ENCODE peak calls at places on chromosomes 4 and X, in ten cellular contexts. One of them, this sample, is unnamed.

GRCh38 chrX:124518888-124519287 is 172.5 kb downstream of the SH2D1A start:
- DNase-seq in K562: no peak
- DNase-seq in ovary: no peak
- DNase-seq in upper lobe of left lung: no peak
- DNase-seq in A549: no peak
- DNase-seq in stomach: no peak
- DNase-seq in SK-N-SH: no peak
- DNase-seq in H1: no peak
- DNase-seq in HepG2: no peak
- DNase-seq in transverse colon: no peak
- DNase-seq in this sample: no peak

GRCh38 chr4:28369504-28369903 is 1508.9 kb downstream of the STIM2 start:
- DNase-seq in K562: no peak
- DNase-seq in ovary: no peak
- DNase-seq in upper lobe of left lung: no peak
- DNase-seq in A549: no peak
- DNase-seq in stomach: no peak
- DNase-seq in SK-N-SH: no peak
- DNase-seq in H1: no peak
- DNase-seq in HepG2: no peak
- DNase-seq in transverse colon: no peak
- DNase-seq in this sample: no peak

GRCh38 chr4:147749811-147750321 is 18.0 kb downstream of the ARHGAP10 start:
- DNase-seq in K562: no peak
- DNase-seq in ovary: no peak
- DNase-seq in upper lobe of left lung: no peak
- DNase-seq in A549: no peak
- DNase-seq in stomach: no peak
- DNase-seq in SK-N-SH: no peak
- DNase-seq in H1: no peak
- DNase-seq in HepG2: no peak
- DNase-seq in transverse colon: no peak
- DNase-seq in this sample: no peak

GRCh38 chrX:124289443-124289842 is 43.0 kb upstream of the TEX13D start:
- DNase-seq in K562: no peak
- DNase-seq in ovary: no peak
- DNase-seq in upper lobe of left lung: no peak
- DNase-seq in A549: no peak
- DNase-seq in stomach: no peak
- DNase-seq in SK-N-SH: no peak
- DNase-seq in H1: no peak
- DNase-seq in HepG2: no peak
- DNase-seq in transverse colon: no peak
- DNase-seq in this sample: no peak

GRCh38 chrX:128543114-128543513 is 490.9 kb upstream of the ACTRT1 start:
- DNase-seq in K562: no peak
- DNase-seq in ovary: no peak
- DNase-seq in upper lobe of left lung: no peak
- DNase-seq in A549: no peak
- DNase-seq in stomach: no peak
- DNase-seq in SK-N-SH: no peak
- DNase-seq in H1: no peak
- DNase-seq in HepG2: no peak
- DNase-seq in transverse colon: no peak
- DNase-seq in this sample: no peak

GRCh38 chr4:184950926-184951325 is 67.4 kb upstream of the HELT start:
- DNase-seq in K562: no peak
- DNase-seq in ovary: no peak
- DNase-seq in upper lobe of left lung: no peak
- DNase-seq in A549: no peak
- DNase-seq in stomach: no peak
- DNase-seq in SK-N-SH: no peak
- DNase-seq in H1: no peak
- DNase-seq in HepG2: no peak
- DNase-seq in transverse colon: no peak
- DNase-seq in this sample: no peak

GRCh38 chr4:153931804-153932203 is 142.9 kb upstream of the SFRP2 start:
- DNase-seq in K562: no peak
- DNase-seq in ovary: no peak
- DNase-seq in upper lobe of left lung: no peak
- DNase-seq in A549: no peak
- DNase-seq in stomach: no peak
- DNase-seq in SK-N-SH: no peak
- DNase-seq in H1: no peak
- DNase-seq in HepG2: no peak
- DNase-seq in transverse colon: no peak
- DNase-seq in this sample: no peak

GRCh38 chr4:14410469-14410868 is 591.8 kb upstream of the CPEB2 start:
- DNase-seq in K562: no peak
- DNase-seq in ovary: no peak
- DNase-seq in upper lobe of left lung: no peak
- DNase-seq in A549: peak; percentile 9
- DNase-seq in stomach: no peak
- DNase-seq in SK-N-SH: no peak
- DNase-seq in H1: no peak
- DNase-seq in HepG2: no peak
- DNase-seq in transverse colon: no peak
- DNase-seq in this sample: no peak

GRCh38 chr4:128716325-128716724 is 93.2 kb upstream of the JADE1 start:
- DNase-seq in K562: no peak
- DNase-seq in ovary: no peak
- DNase-seq in upper lobe of left lung: no peak
- DNase-seq in A549: no peak
- DNase-seq in stomach: no peak
- DNase-seq in SK-N-SH: no peak
- DNase-seq in H1: no peak
- DNase-seq in HepG2: no peak
- DNase-seq in transverse colon: no peak
- DNase-seq in this sample: no peak

GRCh38 chr4:5887011-5887360 is 5.9 kb downstream of the CRMP1 start:
- DNase-seq in K562: no peak
- DNase-seq in ovary: no peak
- DNase-seq in upper lobe of left lung: no peak
- DNase-seq in A549: no peak
- DNase-seq in stomach: no peak
- DNase-seq in SK-N-SH: no peak
- DNase-seq in H1: no peak
- DNase-seq in HepG2: no peak
- DNase-seq in transverse colon: no peak
- DNase-seq in this sample: no peak

GRCh38 chr4:5888706-5889696 is 3.9 kb downstream of the CRMP1 start:
- DNase-seq in K562: no peak
- DNase-seq in ovary: no peak
- DNase-seq in upper lobe of left lung: no peak
- DNase-seq in A549: no peak
- DNase-seq in stomach: no peak
- DNase-seq in SK-N-SH: no peak
- DNase-seq in H1: no peak
- DNase-seq in HepG2: no peak
- DNase-seq in transverse colon: no peak
- DNase-seq in this sample: no peak

GRCh38 chr4:5890063-5890727 is 2.7 kb downstream of the CRMP1 start:
- DNase-seq in K562: no peak
- DNase-seq in ovary: no peak
- DNase-seq in upper lobe of left lung: no peak
- DNase-seq in A549: peak; percentile 11
- DNase-seq in stomach: no peak
- DNase-seq in SK-N-SH: peak; percentile 89
- DNase-seq in H1: peak; percentile 87
- DNase-seq in HepG2: no peak
- DNase-seq in transverse colon: no peak
- DNase-seq in this sample: no peak

GRCh38 chr4:5887361-5888221 is 5.3 kb downstream of the CRMP1 start:
- DNase-seq in K562: peak; percentile 17
- DNase-seq in ovary: no peak
- DNase-seq in upper lobe of left lung: no peak
- DNase-seq in A549: no peak
- DNase-seq in stomach: no peak
- DNase-seq in SK-N-SH: peak; percentile 84
- DNase-seq in H1: no peak
- DNase-seq in HepG2: no peak
- DNase-seq in transverse colon: no peak
- DNase-seq in this sample: no peak

GRCh38 chr4:5888222-5888701 is 4.6 kb downstream of the CRMP1 start:
- DNase-seq in K562: peak; percentile 17
- DNase-seq in ovary: no peak
- DNase-seq in upper lobe of left lung: no peak
- DNase-seq in A549: no peak
- DNase-seq in stomach: no peak
- DNase-seq in SK-N-SH: peak; percentile 92
- DNase-seq in H1: no peak
- DNase-seq in HepG2: no peak
- DNase-seq in transverse colon: no peak
- DNase-seq in this sample: no peak
- H3K4me3 ChIP-seq in K562: no peak overlapping the region
- H3K4me3 ChIP-seq in ovary: peak overlapping the region; percentile 50
- H3K4me3 ChIP-seq in upper lobe of left lung: peak overlapping the region; percentile 48
- H3K4me3 ChIP-seq in A549: peak overlapping the region; percentile 49
- H3K4me3 ChIP-seq in stomach: peak overlapping the region; percentile 55
- H3K4me3 ChIP-seq in SK-N-SH: peak overlapping the region; percentile 58
- H3K4me3 ChIP-seq in H1: peak overlapping the region; percentile 71
- H3K4me3 ChIP-seq in HepG2: no peak overlapping the region
- H3K4me3 ChIP-seq in transverse colon: peak overlapping the region; percentile 15
- H3K4me3 ChIP-seq in this sample: peak overlapping the region; percentile 50

DNA sequence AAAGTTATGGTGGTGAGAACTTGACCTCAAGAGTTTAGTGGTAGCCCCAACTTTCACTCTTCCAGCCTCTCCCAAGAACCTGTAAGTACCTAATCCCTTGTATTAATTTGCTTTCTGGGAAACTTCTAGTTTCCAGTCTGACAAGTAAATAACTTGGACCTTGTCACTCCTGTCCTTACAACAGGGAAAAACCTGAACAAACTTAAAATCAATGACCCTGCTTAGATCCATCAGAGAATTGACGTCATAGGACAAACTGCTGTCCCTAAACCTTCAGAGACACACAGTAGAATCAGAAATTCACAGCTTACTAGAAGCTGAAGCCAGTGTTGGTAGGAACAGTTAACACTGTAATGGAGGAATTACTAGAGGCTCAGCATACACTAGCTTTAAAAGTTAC is 60.0 kb upstream of the DCLK2 start:
- DNase-seq in K562: no peak
- DNase-seq in ovary: no peak
- DNase-seq in upper lobe of left lung: no peak
- DNase-seq in A549: no peak
- DNase-seq in stomach: no peak
- DNase-seq in SK-N-SH: no peak
- DNase-seq in H1: no peak
- DNase-seq in HepG2: no peak
- DNase-seq in transverse colon: no peak
- DNase-seq in this sample: no peak
- TF ChIP-seq EP300 in K562: no peak
- TF ChIP-seq EP300 in ovary: no peak
- TF ChIP-seq EP300 in upper lobe of left lung: no peak
- TF ChIP-seq EP300 in A549: no peak
- TF ChIP-seq EP300 in stomach: no peak
- TF ChIP-seq EP300 in SK-N-SH: no peak
- TF ChIP-seq EP300 in H1: no peak
- TF ChIP-seq EP300 in HepG2: no peak
- TF ChIP-seq EP300 in transverse colon: no peak
- TF ChIP-seq EP300 in this sample: no peak

GRCh38 chr4:118753096-118753495 is 67.9 kb downstream of the METTL14 start:
- DNase-seq in K562: no peak
- DNase-seq in ovary: no peak
- DNase-seq in upper lobe of left lung: no peak
- DNase-seq in A549: no peak
- DNase-seq in stomach: no peak
- DNase-seq in SK-N-SH: no peak
- DNase-seq in H1: no peak
- DNase-seq in HepG2: no peak
- DNase-seq in transverse colon: no peak
- DNase-seq in this sample: no peak
- H3K4me1 ChIP-seq in K562: no peaks in the 10 kb centered on the region
- H3K4me1 ChIP-seq in ovary: peaks cover 13% of the 10 kb centered on the region
- H3K4me1 ChIP-seq in upper lobe of left lung: no peaks in the 10 kb centered on the region
- H3K4me1 ChIP-seq in A549: no peaks in the 10 kb centered on the region
- H3K4me1 ChIP-seq in stomach: peaks cover 17% of the 10 kb centered on the region
- H3K4me1 ChIP-seq in SK-N-SH: peaks cover 35% of the 10 kb centered on the region
- H3K4me1 ChIP-seq in H1: peaks cover 4% of the 10 kb centered on the region
- H3K4me1 ChIP-seq in HepG2: peaks cover 32% of the 10 kb centered on the region
- H3K4me1 ChIP-seq in transverse colon: peaks cover 6% of the 10 kb centered on the region
- H3K4me1 ChIP-seq in this sample: peaks cover 32% of the 10 kb centered on the region

DNA sequence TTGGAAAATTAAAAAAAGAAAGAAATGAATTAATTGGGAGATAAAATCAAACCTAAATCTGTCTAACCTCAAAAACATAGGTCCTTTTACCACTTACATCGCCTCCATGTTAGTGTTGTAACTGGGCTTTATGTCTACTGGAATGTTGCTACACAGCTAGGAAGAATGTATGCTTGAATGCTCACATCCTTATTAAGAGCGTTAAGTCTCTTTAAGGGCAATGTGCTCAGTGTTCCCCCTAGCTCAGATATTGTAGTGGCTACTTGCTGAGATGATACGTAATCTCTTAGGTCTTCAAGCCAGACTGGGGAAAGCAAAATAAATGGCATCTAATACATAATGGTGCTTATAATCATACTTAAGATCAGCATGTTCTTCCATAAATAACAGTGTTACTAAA is 1072.8 kb downstream of the PDHA2 start:
- DNase-seq in K562: no peak
- DNase-seq in ovary: no peak
- DNase-seq in upper lobe of left lung: no peak
- DNase-seq in A549: no peak
- DNase-seq in stomach: no peak
- DNase-seq in SK-N-SH: no peak
- DNase-seq in H1: no peak
- DNase-seq in HepG2: no peak
- DNase-seq in transverse colon: no peak
- DNase-seq in this sample: no peak
- H3K4me3 ChIP-seq in K562: no peak overlapping the region
- H3K4me3 ChIP-seq in ovary: no peak overlapping the region
- H3K4me3 ChIP-seq in upper lobe of left lung: no peak overlapping the region
- H3K4me3 ChIP-seq in A549: no peak overlapping the region
- H3K4me3 ChIP-seq in stomach: no peak overlapping the region
- H3K4me3 ChIP-seq in SK-N-SH: no peak overlapping the region
- H3K4me3 ChIP-seq in H1: no peak overlapping the region
- H3K4me3 ChIP-seq in HepG2: no peak overlapping the region
- H3K4me3 ChIP-seq in transverse colon: no peak overlapping the region
- H3K4me3 ChIP-seq in this sample: no peak overlapping the region

DNA sequence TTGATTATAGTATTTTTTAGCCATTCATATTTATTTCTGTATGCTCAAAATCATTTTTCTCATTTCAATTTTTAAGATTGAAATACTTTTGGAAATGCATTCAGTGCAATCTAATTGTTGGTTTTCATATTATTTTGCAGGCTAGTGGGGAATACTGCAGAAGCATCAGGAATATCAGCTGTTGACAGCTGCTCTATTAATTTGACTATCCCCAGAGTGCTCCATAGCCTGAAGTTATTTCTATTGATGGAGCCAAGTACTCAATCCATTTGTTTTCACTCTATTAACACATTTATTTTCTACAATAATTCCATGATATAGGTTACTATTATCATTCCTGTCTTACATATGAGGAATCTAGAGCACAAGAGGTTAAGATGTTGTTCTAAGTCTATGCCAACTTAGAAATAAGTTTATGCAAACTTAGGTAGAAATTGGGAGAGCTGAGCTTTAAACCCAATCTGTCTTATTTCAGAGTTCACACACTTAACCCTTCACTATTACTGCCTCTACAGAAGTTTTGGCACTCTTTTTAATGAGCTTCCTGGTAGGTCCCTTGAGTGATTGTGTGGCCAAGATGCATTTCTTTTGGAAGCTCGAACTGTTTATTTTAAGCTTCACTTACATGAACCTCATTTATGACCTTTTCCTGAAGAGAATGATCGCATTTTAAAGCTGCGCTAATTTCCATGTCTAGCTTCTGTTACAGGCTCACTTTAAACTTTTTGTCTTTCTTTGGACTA is 65.6 kb upstream of the PCDH18 start:
- DNase-seq in K562: no peak
- DNase-seq in ovary: no peak
- DNase-seq in upper lobe of left lung: no peak
- DNase-seq in A549: no peak
- DNase-seq in stomach: no peak
- DNase-seq in SK-N-SH: no peak
- DNase-seq in H1: no peak
- DNase-seq in HepG2: no peak
- DNase-seq in transverse colon: no peak
- DNase-seq in this sample: no peak
- TF ChIP-seq EP300 in K562: no peak
- TF ChIP-seq EP300 in ovary: no peak
- TF ChIP-seq EP300 in upper lobe of left lung: no peak
- TF ChIP-seq EP300 in A549: no peak
- TF ChIP-seq EP300 in stomach: no peak
- TF ChIP-seq EP300 in SK-N-SH: no peak
- TF ChIP-seq EP300 in H1: no peak
- TF ChIP-seq EP300 in HepG2: no peak
- TF ChIP-seq EP300 in transverse colon: no peak
- TF ChIP-seq EP300 in this sample: no peak

This sample was measured in suprapubic skin.